ENCODE peak calls at places on chromosomes 6 and 20, in five cellular contexts. A, J, C, N and S are unnamed samples. For H3K27me3, the result is how much of the 10 kb centered on the place peaks cover.

GRCh38 chr6:113598786-113599185 is 258.4 kb upstream of the MARCKS start:
- DNase-seq in A (no peak), J (no peak), C (no peak), N (no peak), S (no peak)

GRCh38 chr20:10622657-10623418 is 51.0 kb downstream of the JAG1 start:
- DNase-seq in A (no peak), J (peak), C (no peak), N (no peak), S (peak)

GRCh38 chr6:53536561-53536960 is 8.3 kb downstream of the GCLC start:
- DNase-seq in A (no peak), J (no peak), C (no peak), N (no peak), S (no peak)

GRCh38 chr6:53310751-53311585 is 37.8 kb downstream of the ELOVL5 start:
- DNase-seq in A (peak), J (no peak), C (no peak), N (no peak), S (no peak)

GRCh38 chr6:21309791-21310190 is 283.8 kb upstream of the SOX4 start:
- DNase-seq in A (no peak), J (no peak), C (no peak), N (no peak), S (no peak)

GRCh38 chr6:136685540-136686108 is 106.7 kb downstream of the MAP3K5 start:
- DNase-seq in A (no peak), J (no peak), C (no peak), N (no peak), S (no peak)

GRCh38 chr6:75437451-75438185 is 56.0 kb downstream of the FILIP1 start:
- DNase-seq in A (no peak), J (peak), C (no peak), N (no peak), S (no peak)

GRCh38 chr6:167804281-167805013 is 22.3 kb upstream of the AFDN start:
- DNase-seq in A (no peak), J (no peak), C (no peak), N (no peak), S (no peak)

GRCh38 chr6:14661188-14661587 is 543.6 kb downstream of the CD83 start:
- DNase-seq in A (peak), J (no peak), C (no peak), N (peak), S (no peak)

GRCh38 chr6:4658486-4658885 is 117.7 kb upstream of the CDYL start:
- DNase-seq in A (no peak), J (no peak), C (no peak), N (no peak), S (no peak)

GRCh38 chr6:4662886-4663285 is 113.3 kb upstream of the CDYL start:
- DNase-seq in A (no peak), J (no peak), C (no peak), N (no peak), S (no peak)

GRCh38 chr6:4661391-4661790 is 114.8 kb upstream of the CDYL start:
- DNase-seq in A (no peak), J (no peak), C (no peak), N (no peak), S (no peak)

GRCh38 chr6:4664117-4664626 is 112.0 kb upstream of the CDYL start:
- DNase-seq in A (no peak), J (peak), C (no peak), N (no peak), S (no peak)

DNA sequence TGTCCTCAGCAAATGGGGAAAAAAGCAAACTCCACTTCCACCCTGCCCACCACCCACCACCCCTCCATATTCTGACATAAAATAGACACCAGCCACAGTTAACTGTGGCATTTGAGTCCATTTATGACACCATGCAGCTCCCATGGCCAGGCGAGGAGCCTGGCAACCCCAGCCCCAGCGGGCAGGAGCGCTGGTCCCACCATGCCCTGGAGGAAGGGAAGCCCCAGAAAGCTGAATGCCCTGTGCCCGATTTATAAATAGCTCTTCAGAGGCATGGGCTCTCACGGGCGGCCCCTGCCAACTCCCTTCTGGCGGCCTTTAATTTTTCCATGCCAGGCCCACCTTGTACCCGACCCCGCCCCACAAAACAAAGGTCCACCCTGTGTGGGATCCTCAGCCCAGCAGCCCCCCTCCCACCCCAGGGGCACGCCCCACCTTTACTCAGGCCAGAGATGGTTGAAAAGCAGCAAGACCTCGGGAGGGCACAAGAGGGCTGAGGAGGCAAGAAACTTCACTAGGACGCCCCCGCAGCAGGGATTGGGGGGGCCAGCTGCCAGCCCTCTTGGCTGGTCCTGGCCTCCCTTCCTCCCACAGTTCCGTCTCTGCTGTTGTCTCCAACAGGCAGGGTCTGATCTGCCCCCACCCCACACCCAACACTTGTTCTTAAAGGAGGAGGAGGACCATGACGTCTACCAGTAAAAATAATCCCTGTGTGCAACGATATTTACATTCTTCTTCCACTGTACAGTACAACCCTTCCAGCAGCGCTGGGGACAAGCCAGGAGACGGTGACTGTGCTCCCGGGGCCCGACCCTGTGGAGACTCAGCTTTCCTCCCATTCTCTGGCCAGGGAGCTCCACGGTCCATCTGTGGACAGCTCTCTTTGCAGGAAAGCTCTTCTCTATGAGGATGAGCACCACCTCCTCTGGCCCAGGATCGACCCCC is 115.6 kb upstream of the CDYL start:
- DNase-seq in A (no peak), J (no peak), C (no peak), N (no peak), S (no peak)
- H3K27me3 ChIP-seq in A (under half), J (under half), C (under half), N (under half), S (under half)

GRCh38 chr20:2246081-2246491 is 49.7 kb upstream of the TGM3 start:
- DNase-seq in A (no peak), J (no peak), C (no peak), N (no peak), S (no peak)
- H3K27me3 ChIP-seq in A (under half), J (under half), C (under half), N (under half), S (under half)

GRCh38 chr6:26490576-26490964 is 9.5 kb upstream of the BTN1A1 start:
- DNase-seq in A (no peak), J (no peak), C (no peak), N (no peak), S (no peak)
- H3K27me3 ChIP-seq in A (under half), J (under half), C (under half), N (under half), S (under half)

GRCh38 chr6:1591243-1591642 is 18.5 kb upstream of the FOXC1 start:
- DNase-seq in A (no peak), J (no peak), C (no peak), N (no peak), S (no peak)
- H3K27me3 ChIP-seq in A (under half), J (under half), C (under half), N (under half), S (under half)

GRCh38 chr20:13788167-13788834 is 3.5 kb downstream of the NDUFAF5 start:
- DNase-seq in A (peak), J (peak), C (peak), N (peak), S (no peak)

GRCh38 chr20:13791562-13792459 is 7.0 kb downstream of the NDUFAF5 start:
- DNase-seq in A (no peak), J (no peak), C (no peak), N (no peak), S (no peak)

GRCh38 chr20:13793001-13793400 is 8.2 kb downstream of the NDUFAF5 start:
- DNase-seq in A (no peak), J (no peak), C (no peak), N (no peak), S (no peak)

GRCh38 chr20:13794667-13795066 is 9.8 kb downstream of the NDUFAF5 start:
- DNase-seq in A (no peak), J (no peak), C (no peak), N (no peak), S (no peak)

GRCh38 chr20:13790708-13791107 is 5.9 kb downstream of the NDUFAF5 start:
- DNase-seq in A (no peak), J (no peak), C (no peak), N (no peak), S (no peak)
- H3K27me3 ChIP-seq in A (under half), J (under half), C (under half), N (under half), S (under half)

GRCh38 chr20:684676-685319 is 9.2 kb upstream of the SCRT2 start:
- DNase-seq in A (no peak), J (no peak), C (peak), N (no peak), S (no peak)
- H3K27me3 ChIP-seq in A (under half), J (under half), C (under half), N (under half), S (under half)

GRCh38 chr20:22582386-22582959 is 1.9 kb downstream of the FOXA2 start:
- DNase-seq in A (no peak), J (no peak), C (no peak), N (no peak), S (no peak)
- H3K27me3 ChIP-seq in A (under half), J (half or more), C (under half), N (half or more), S (half or more)

DNA sequence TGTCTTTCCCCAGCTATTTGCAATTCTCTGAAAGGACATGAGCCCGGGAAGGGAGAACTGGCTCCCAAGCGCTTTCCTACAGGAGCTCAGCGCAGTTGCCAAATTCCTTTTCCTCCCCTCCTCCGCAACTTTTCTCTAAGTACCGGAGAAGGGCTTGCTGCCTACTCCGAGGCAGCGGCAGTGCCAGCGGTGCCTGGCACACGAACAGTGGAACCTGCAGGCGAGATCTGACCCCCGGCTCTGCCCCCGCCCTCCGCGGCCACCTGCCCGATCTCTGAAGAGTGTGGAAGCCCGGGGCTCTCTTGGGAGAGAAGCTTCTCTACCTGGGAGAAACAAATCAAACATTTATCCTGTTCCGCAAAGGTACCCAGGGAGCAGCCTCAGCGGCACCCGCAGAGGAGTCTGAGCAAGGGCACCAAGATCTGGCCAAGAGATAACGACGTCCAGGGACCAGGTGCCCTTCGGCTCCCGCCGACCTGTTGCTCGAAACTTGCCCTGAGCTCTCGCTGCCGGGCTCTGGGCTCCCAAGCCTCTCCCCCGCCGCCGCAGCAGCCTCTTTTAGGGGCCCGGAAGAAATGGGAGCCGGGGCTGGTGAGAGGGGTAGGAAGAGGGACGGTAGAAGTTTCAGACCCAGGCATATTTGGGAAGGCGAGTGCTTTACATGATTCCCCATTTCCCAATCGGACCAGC is 2.1 kb downstream of the CBLN4 start:
- DNase-seq in A (no peak), J (no peak), C (no peak), N (no peak), S (no peak)
- H3K27me3 ChIP-seq in A (under half), J (under half), C (under half), N (under half), S (under half)

DNA sequence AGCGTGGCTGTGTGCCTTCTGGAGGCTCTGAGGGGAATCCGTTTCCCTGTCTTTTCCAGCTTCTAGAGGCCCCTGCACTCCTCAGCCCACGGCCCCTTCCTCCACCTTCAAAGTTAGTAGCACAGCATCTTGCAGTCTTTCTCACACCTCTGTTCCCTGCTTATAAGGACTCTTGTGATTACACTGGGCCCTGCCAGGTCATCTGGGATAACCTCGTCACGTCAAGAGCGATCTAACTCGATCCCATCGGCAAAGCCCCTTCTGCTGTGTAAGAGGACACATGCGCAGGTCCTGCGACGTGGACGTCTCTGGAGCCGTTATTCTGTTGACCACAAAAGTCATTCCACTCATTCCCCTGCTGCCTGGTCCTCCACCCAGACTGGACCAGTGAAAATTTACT is 159.2 kb downstream of the BMP7 start:
- DNase-seq in A (no peak), J (no peak), C (no peak), N (no peak), S (no peak)
- H3K27me3 ChIP-seq in A (under half), J (under half), C (under half), N (under half), S (under half)